ENCODE peak calls at places on chromosomes 2 and 18, in ten cellular contexts. Q, W, C, B, V, T, F, X, Z and I are unnamed samples.

GRCh38 chr2:64324746-64325410 is 129.1 kb upstream of the LGALSL start:
- DNase-seq in Q (no peak), W (no peak), C (no peak), B (no peak), V (no peak), T (no peak), F (no peak), X (no peak), Z (no peak), I (no peak)

GRCh38 chr18:51151568-51152511 is 45.6 kb downstream of the MEX3C start:
- DNase-seq in Q (peak), W (peak), C (no peak), B (peak), V (no peak), T (no peak), F (no peak), X (no peak), Z (peak), I (peak)

GRCh38 chr18:5058768-5059539 is 138.1 kb downstream of the AKAIN1 start:
- DNase-seq in Q (peak), W (no peak), C (no peak), B (peak), V (no peak), T (no peak), F (no peak), X (no peak), Z (peak), I (peak)

GRCh38 chr2:17827306-17827705 is 11.0 kb downstream of the MSGN1 start:
- DNase-seq in Q (no peak), W (no peak), C (no peak), B (no peak), V (no peak), T (no peak), F (no peak), X (no peak), Z (no peak), I (no peak)

GRCh38 chr2:55771612-55772011 is 78.0 kb upstream of the PNPT1 start:
- DNase-seq in Q (no peak), W (no peak), C (peak), B (no peak), V (no peak), T (peak), F (no peak), X (peak), Z (no peak), I (no peak)

GRCh38 chr2:219644801-219645480 is 17.5 kb downstream of the SLC4A3 start:
- DNase-seq in Q (no peak), W (no peak), C (no peak), B (no peak), V (no peak), T (no peak), F (no peak), X (peak), Z (no peak), I (no peak)

GRCh38 chr2:105114551-105114950 is 76.7 kb downstream of the MRPS9 start:
- DNase-seq in Q (peak), W (no peak), C (peak), B (peak), V (peak), T (peak), F (peak), X (peak), Z (no peak), I (no peak)

GRCh38 chr2:128374001-128374710 is 55.5 kb upstream of the HS6ST1 start:
- DNase-seq in Q (no peak), W (no peak), C (no peak), B (no peak), V (peak), T (peak), F (no peak), X (no peak), Z (no peak), I (no peak)

GRCh38 chr2:9004338-9005204 is 1.1 kb upstream of the MBOAT2 start:
- DNase-seq in Q (no peak), W (no peak), C (peak), B (no peak), V (no peak), T (no peak), F (no peak), X (no peak), Z (no peak), I (no peak)

GRCh38 chr18:79513381-79514081 is 117.8 kb downstream of the NFATC1 start:
- DNase-seq in Q (no peak), W (no peak), C (no peak), B (no peak), V (no peak), T (no peak), F (no peak), X (no peak), Z (no peak), I (no peak)

GRCh38 chr2:135745545-135745944 is 3.9 kb downstream of the UBXN4 start:
- DNase-seq in Q (no peak), W (no peak), C (peak), B (no peak), V (no peak), T (peak), F (no peak), X (no peak), Z (no peak), I (no peak)